ENCODE peak calls at places on chromosomes 2 and 18, in ten cellular contexts. R is psoas muscle, Y is heart right ventricle, W is Peyer's patch, A is lower lobe of right lung, H is pancreas, B is sigmoid colon, G is prostate gland, Q is upper lobe of right lung, T is tibial artery. S is an unnamed sample.

GRCh38 chr2:200733713-200734198 is 78.0 kb upstream of the BZW1 start:
- DNase-seq in R (no peak), Y (no peak), W (no peak), A (no peak), H (no peak), B (no peak), G (no peak), Q (no peak), T (no peak), S (no peak)

GRCh38 chr2:60411295-60411694 is 142.2 kb downstream of the BCL11A start:
- DNase-seq in R (no peak), Y (no peak), W (no peak), A (no peak), H (no peak), B (no peak), G (no peak), Q (no peak), T (no peak), S (no peak)

GRCh38 chr2:241820625-241821384 is 11.8 kb downstream of the NEU4 start:
- DNase-seq in R (no peak), Y (no peak), W (no peak), A (peak; percentile 30), H (peak; percentile 53), B (peak; percentile 58), G (no peak), Q (peak; percentile 64), T (no peak), S (no peak)

GRCh38 chr2:28915939-28916338 is 21.5 kb downstream of the WDR43 start:
- DNase-seq in R (no peak), Y (no peak), W (no peak), A (no peak), H (no peak), B (no peak), G (no peak), Q (no peak), T (no peak), S (no peak)

GRCh38 chr2:54227798-54228197 is 28.2 kb downstream of the TSPYL6 start:
- DNase-seq in R (no peak), Y (no peak), W (no peak), A (no peak), H (no peak), B (no peak), G (no peak), Q (no peak), T (no peak), S (peak; percentile 42)

GRCh38 chr2:8193686-8194615 is 487.9 kb upstream of the ID2 start:
- DNase-seq in R (no peak), Y (no peak), W (no peak), A (no peak), H (no peak), B (no peak), G (no peak), Q (no peak), T (no peak), S (no peak)

GRCh38 chr2:159557437-159558034 is 58.8 kb downstream of the BAZ2B start:
- DNase-seq in R (no peak), Y (no peak), W (no peak), A (no peak), H (no peak), B (no peak), G (no peak), Q (no peak), T (no peak), S (no peak)

GRCh38 chr2:158968396-158969161 is at the start of gene TANC1:
- DNase-seq in R (peak; percentile 91), Y (peak; percentile 95), W (peak; percentile 97), A (peak; percentile 96), H (peak; percentile 97), B (peak; percentile 96), G (peak; percentile 95), Q (peak; percentile 97), T (peak; percentile 93), S (peak; percentile 83)

GRCh38 chr18:12947355-12948054 is at the start of gene SEH1L:
- DNase-seq in R (peak; percentile 100), Y (peak; percentile 100), W (peak; percentile 100), A (peak; percentile 100), H (peak; percentile 98), B (peak; percentile 100), G (peak; percentile 100), Q (peak; percentile 100), T (peak; percentile 99), S (peak; percentile 92)

GRCh38 chr2:183951636-183952035 is 646.7 kb upstream of the ZNF804A start:
- DNase-seq in R (no peak), Y (no peak), W (no peak), A (no peak), H (no peak), B (no peak), G (no peak), Q (no peak), T (no peak), S (peak; percentile 35)

GRCh38 chr2:23994567-23994966 is 15.3 kb upstream of the MFSD2B start:
- DNase-seq in R (no peak), Y (no peak), W (no peak), A (no peak), H (no peak), B (no peak), G (no peak), Q (no peak), T (no peak), S (no peak)

GRCh38 chr18:74146756-74147155 is 878 bp downstream of the FBXO15 start:
- DNase-seq in R (no peak), Y (no peak), W (no peak), A (no peak), H (no peak), B (no peak), G (no peak), Q (no peak), T (no peak), S (no peak)
- H3K27ac ChIP-seq in R (no peak overlapping the region), Y (peak overlapping the region; percentile 96), W (no peak overlapping the region), A (no peak overlapping the region), H (no peak overlapping the region), B (peak overlapping the region; percentile 96), G (no peak overlapping the region), Q (peak overlapping the region; percentile 90), T (peak overlapping the region; percentile 92), S (no peak overlapping the region)

GRCh38 chr18:55096261-55097026 is 137.2 kb upstream of the CCDC68 start:
- DNase-seq in R (no peak), Y (no peak), W (no peak), A (no peak), H (no peak), B (no peak), G (no peak), Q (no peak), T (peak; percentile 32), S (peak; percentile 22)
- TF ChIP-seq CTCF in R (peak; percentile 34), Y (peak; percentile 11), W (peak; percentile 31), A (peak; percentile 22), H (no peak), B (peak; percentile 3), G (no peak), Q (peak; percentile 31), T (peak; percentile 12), S (peak; percentile 64)

GRCh38 chr2:104429978-104430740 is 423.8 kb upstream of the POU3F3 start:
- DNase-seq in R (no peak), Y (no peak), W (no peak), A (no peak), H (no peak), B (no peak), G (no peak), Q (no peak), T (no peak), S (no peak)
- H3K4me1 ChIP-seq in R (no peaks in the 10 kb centered on the region), Y (no peaks in the 10 kb centered on the region), W (no peaks in the 10 kb centered on the region), A (peaks cover 5% of the 10 kb centered on the region), H (no peaks in the 10 kb centered on the region), B (no peaks in the 10 kb centered on the region), G (no peaks in the 10 kb centered on the region), Q (no peaks in the 10 kb centered on the region), T (no peaks in the 10 kb centered on the region), S (no peaks in the 10 kb centered on the region)

DNA sequence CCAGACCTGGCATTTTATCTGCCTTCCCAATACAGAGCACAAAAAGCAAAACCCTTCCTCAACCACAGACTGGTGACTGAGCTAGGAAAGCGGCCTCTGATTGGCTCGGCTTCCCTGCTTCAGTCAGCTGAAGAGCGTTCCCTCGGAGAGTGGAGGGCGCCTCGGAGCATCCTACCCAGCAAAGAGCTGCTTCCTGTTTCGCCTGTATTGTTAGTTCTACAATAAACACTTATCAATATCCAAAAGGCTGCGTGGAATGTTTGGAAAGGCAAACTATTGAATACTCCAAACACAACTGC is 125.0 kb downstream of the CACNB4 start:
- DNase-seq in R (peak; percentile 28), Y (no peak), W (no peak), A (no peak), H (no peak), B (no peak), G (no peak), Q (no peak), T (peak; percentile 31), S (peak; percentile 19)
- H3K27ac ChIP-seq in R (no peak overlapping the region), Y (no peak overlapping the region), W (no peak overlapping the region), A (no peak overlapping the region), H (no peak overlapping the region), B (no peak overlapping the region), G (no peak overlapping the region), Q (no peak overlapping the region), T (no peak overlapping the region), S (no peak overlapping the region)

GRCh38 chr2:222561817-222562424 is 94.0 kb downstream of the FARSB start:
- DNase-seq in R (no peak), Y (no peak), W (no peak), A (no peak), H (no peak), B (no peak), G (peak; percentile 27), Q (no peak), T (no peak), S (no peak)
- TF ChIP-seq CTCF in R (peak; percentile 60), Y (peak; percentile 26), W (peak; percentile 60), A (peak; percentile 62), H (peak; percentile 11), B (peak; percentile 69), G (peak; percentile 69), Q (peak; percentile 64), T (no peak), S (peak; percentile 71)

S was measured in foreskin keratinocyte.